ENCODE peak calls at places on chromosomes 2 and 18, in seven cellular contexts. W is HL-60, X is spleen, I is endothelial cell of umbilical vein, P is GM23338, L is H1, D is GM12878. Z is an unnamed sample.
A peak's percentile ranks its signal among the peaks of the same experiment; 100 is the strongest.

GRCh38 chr2:205767617-205768016 is 85.3 kb downstream of the NRP2 start:
- DNase-seq in I (no peak), L (no peak), W (no peak), D (no peak), X (no peak), P (no peak), Z (no peak)

GRCh38 chr18:52175406-52175805 is 164.6 kb upstream of the DCC start:
- DNase-seq in D (no peak), X (no peak), L (no peak), W (no peak), I (no peak), P (no peak), Z (no peak)

GRCh38 chr2:100876231-100876860 is 56.4 kb downstream of the NPAS2 start:
- DNase-seq in X (no peak), P (no peak), L (no peak), W (no peak), I (no peak), D (no peak), Z (no peak)

GRCh38 chr2:234827096-234827860 is 124.5 kb upstream of the SH3BP4 start:
- DNase-seq in W (no peak), X (no peak), L (no peak), I (no peak), P (no peak), D (no peak), Z (no peak)

GRCh38 chr18:24270937-24271380 is 126.7 kb downstream of the OSBPL1A start:
- DNase-seq in W (no peak), P (peak; percentile 58), I (peak; percentile 36), X (no peak), D (no peak), L (no peak), Z (no peak)

GRCh38 chr2:16275131-16275530 is 334.8 kb downstream of the MYCN start:
- DNase-seq in W (no peak), I (no peak), D (no peak), L (no peak), X (no peak), P (no peak), Z (no peak)

GRCh38 chr2:85078536-85078935 is 54.7 kb upstream of the TCF7L1 start:
- DNase-seq in D (no peak), W (no peak), X (no peak), P (no peak), I (no peak), L (no peak), Z (no peak)

GRCh38 chr18:22254088-22254487 is 84.7 kb downstream of the GATA6 start:
- DNase-seq in W (no peak), D (no peak), P (no peak), I (no peak), L (no peak), X (no peak), Z (no peak)

GRCh38 chr18:54360406-54360805 is 2.7 kb downstream of the C18orf54 start:
- DNase-seq in L (no peak), X (no peak), P (no peak), D (no peak), I (no peak), W (no peak), Z (no peak)

GRCh38 chr2:75375646-75376582 is 176.6 kb upstream of the TACR1 start:
- DNase-seq in D (no peak), X (no peak), L (no peak), I (no peak), W (no peak), P (no peak), Z (no peak)

GRCh38 chr2:236875906-236876505 is 209.7 kb upstream of the COPS8 start:
- DNase-seq in X (peak; percentile 87), D (no peak), L (no peak), P (no peak), I (peak; percentile 77), W (peak; percentile 0), Z (no peak)

GRCh38 chr2:238635637-238636036 is 208.9 kb downstream of the ASB1 start:
- DNase-seq in D (no peak), I (no peak), L (no peak), X (no peak), W (no peak), P (no peak), Z (peak; percentile 21)

GRCh38 chr2:220064282-220065042 is 437.0 kb downstream of the SLC4A3 start:
- DNase-seq in I (no peak), X (no peak), W (no peak), D (no peak), L (no peak), P (no peak), Z (no peak)

GRCh38 chr2:112075490-112076260 is 20.6 kb downstream of the TMEM87B start:
- DNase-seq in I (peak; percentile 86), X (no peak), W (no peak), D (no peak), P (no peak), L (no peak), Z (no peak)

GRCh38 chr2:8080063-8080462 is 601.8 kb upstream of the ID2 start:
- DNase-seq in L (no peak), P (no peak), W (no peak), D (no peak), X (no peak), I (no peak), Z (no peak)

GRCh38 chr18:43277164-43277600 is at the start of gene SYT4:
- DNase-seq in D (no peak), I (peak; percentile 19), X (peak; percentile 57), L (peak; percentile 66), W (peak; percentile 5), P (peak; percentile 93), Z (no peak)

GRCh38 chr2:135688002-135688401 is 53.7 kb upstream of the UBXN4 start:
- DNase-seq in D (peak; percentile 31), P (no peak), W (no peak), I (no peak), X (no peak), L (no peak), Z (no peak)

GRCh38 chr2:234047361-234047760 is 3.1 kb upstream of the SPP2 start:
- DNase-seq in I (no peak), W (no peak), D (no peak), X (no peak), L (no peak), P (no peak), Z (no peak)

GRCh38 chr2:179059026-179059680 is 9.2 kb upstream of the CCDC141 start:
- DNase-seq in P (no peak), D (no peak), X (no peak), L (no peak), I (no peak), W (no peak), Z (no peak)

GRCh38 chr2:202147775-202148174 is 74.7 kb downstream of the KIAA2012 start:
- DNase-seq in D (no peak), X (no peak), W (no peak), I (no peak), L (no peak), P (no peak), Z (no peak)

GRCh38 chr2:101253013-101253712 is 477 bp downstream of the CNOT11 start:
- DNase-seq in L (no peak), I (peak; percentile 54), X (peak; percentile 98), W (peak; percentile 75), P (peak; percentile 74), D (no peak), Z (peak; percentile 66)

DNA sequence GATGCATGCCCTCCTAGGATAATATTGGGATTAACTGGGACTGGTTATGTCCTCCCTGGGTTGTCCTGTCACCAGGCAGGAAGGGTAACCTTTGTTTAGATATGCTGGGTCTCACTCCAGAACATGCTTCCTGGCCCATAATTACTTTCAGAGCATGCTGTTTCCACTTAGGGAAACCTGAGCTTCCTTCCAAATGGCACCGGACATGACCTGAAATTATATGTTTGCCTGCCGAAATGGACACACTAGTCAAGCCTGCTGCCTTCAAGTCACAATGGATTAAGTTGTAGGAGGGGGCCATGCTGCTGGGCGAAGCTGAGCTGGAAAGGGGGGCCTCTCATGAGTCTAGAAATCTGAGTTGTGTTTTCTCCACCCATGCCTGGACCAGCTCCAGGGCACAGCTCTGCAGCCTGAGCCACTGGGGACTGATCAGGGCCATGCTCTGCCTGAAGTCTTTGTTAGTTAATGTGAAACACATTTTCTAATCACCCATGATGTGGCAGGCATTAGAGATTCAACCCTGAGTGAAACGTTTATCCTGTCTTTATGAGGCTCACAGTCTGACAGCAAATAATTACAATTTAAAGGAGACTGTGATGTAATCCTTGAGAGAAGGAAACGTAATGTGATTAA is 273.3 kb downstream of the TNS1 start:
- DNase-seq in L (no peak), X (no peak), I (no peak), P (no peak), W (no peak), D (no peak), Z (no peak)
- TF ChIP-seq POLR2AphosphoS5 in L (no peak), X (peak; percentile 14), I (no peak), P (no peak), W (no peak), D (no peak), Z (no peak)

DNA sequence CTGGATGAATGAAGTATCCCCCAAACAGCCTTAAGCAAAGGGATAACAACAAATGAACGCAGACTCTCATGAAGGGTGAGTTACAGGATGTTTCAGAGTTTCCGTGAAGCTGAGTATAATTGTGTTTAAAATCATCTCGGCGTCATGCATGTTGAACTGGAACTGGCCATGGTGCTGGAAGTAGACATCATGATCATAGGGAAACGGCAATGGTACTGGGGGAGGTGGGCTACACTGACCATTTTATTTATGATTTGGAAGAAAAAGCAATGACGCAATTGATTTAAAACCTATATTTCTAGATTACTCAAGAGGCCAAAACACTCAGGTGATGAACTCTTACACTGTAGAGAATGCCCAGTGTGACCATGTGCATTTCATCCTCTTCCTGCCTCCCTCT is 387.9 kb upstream of the MYT1L start:
- DNase-seq in P (no peak), X (no peak), I (no peak), D (no peak), L (no peak), W (no peak), Z (no peak)
- H3K27ac ChIP-seq in P (no peak overlapping the region), X (no peak overlapping the region), I (no peak overlapping the region), D (no peak overlapping the region), L (no peak overlapping the region), W (no peak overlapping the region), Z (no peak overlapping the region)

GRCh38 chr2:44135771-44136170 is 32.9 kb upstream of the PPM1B start:
- DNase-seq in X (no peak), P (peak; percentile 18), L (no peak), D (no peak), I (no peak), W (no peak), Z (no peak)
- TF ChIP-seq POLR2AphosphoS5 in X (no peak), P (no peak), L (no peak), D (no peak), I (no peak), W (no peak), Z (no peak)

GRCh38 chr2:56185101-56185581 is 1.4 kb downstream of the CCDC85A start:
- DNase-seq in P (peak; percentile 45), I (no peak), W (no peak), D (no peak), L (no peak), X (peak; percentile 66), Z (no peak)

GRCh38 chr2:56184500-56184996 is 758 bp downstream of the CCDC85A start:
- DNase-seq in X (peak; percentile 77), P (peak; percentile 52), W (no peak), I (peak; percentile 46), D (no peak), L (no peak), Z (peak; percentile 52)

GRCh38 chr2:56182420-56182819 is 1.4 kb upstream of the CCDC85A start:
- DNase-seq in I (no peak), W (no peak), D (no peak), L (no peak), P (peak; percentile 87), X (no peak), Z (no peak)

GRCh38 chr2:56185582-56186046 is 1.8 kb downstream of the CCDC85A start:
- DNase-seq in W (no peak), D (no peak), X (peak; percentile 78), I (peak; percentile 87), P (peak; percentile 79), L (no peak), Z (no peak)

GRCh38 chr2:56183643-56184499 is at the start of gene CCDC85A:
- DNase-seq in D (no peak), W (peak; percentile 66), L (peak; percentile 36), X (peak; percentile 91), P (peak; percentile 86), I (peak; percentile 86), Z (peak; percentile 77)
- H3K27ac ChIP-seq in D (no peak within 1 kb of the TSS), W (no peak within 1 kb of the TSS), L (no peak within 1 kb of the TSS), X (peak within 1 kb of the TSS; percentile 78), P (no peak within 1 kb of the TSS), I (peak within 1 kb of the TSS; percentile 14), Z (no peak within 1 kb of the TSS)